ENCODE peak calls at places on chromosomes 2 and 18, in four cellular contexts. D is cardiac muscle cell, S is spleen, K is PC-3. A is an unnamed sample.
A peak's percentile ranks its signal among the peaks of the same experiment; 100 is the strongest.

GRCh38 chr2:211690736-211691135 is 847.9 kb downstream of the ERBB4 start:
- DNase-seq in D (no peak), S (no peak), K (no peak), A (no peak)

GRCh38 chr2:236298924-236299475 is 34.8 kb upstream of the ASB18 start:
- DNase-seq in D (no peak), S (no peak), K (no peak), A (no peak)

GRCh38 chr18:72086421-72086820 is 457.7 kb downstream of the CBLN2 start:
- DNase-seq in D (peak; percentile 52), S (no peak), K (peak; percentile 44), A (no peak)

GRCh38 chr2:1472350-1472749 is 59.1 kb downstream of the TPO start:
- DNase-seq in D (no peak), S (no peak), K (no peak), A (no peak)

GRCh38 chr2:217816396-217816869 is 186.4 kb downstream of the TNS1 start:
- DNase-seq in D (peak; percentile 82), S (no peak), K (no peak), A (peak; percentile 33)

GRCh38 chr2:23599691-23600090 is 214.7 kb downstream of the KLHL29 start:
- DNase-seq in D (no peak), S (peak; percentile 22), K (no peak), A (no peak)

GRCh38 chr2:108632748-108633147 is 86.5 kb upstream of the RANBP2 start:
- DNase-seq in D (no peak), S (no peak), K (no peak), A (no peak)

GRCh38 chr18:31575515-31576246 is 16.0 kb upstream of the TTR start:
- DNase-seq in D (no peak), S (no peak), K (no peak), A (no peak)

GRCh38 chr2:181462032-181462431 is 4.8 kb downstream of the ITGA4 start:
- DNase-seq in D (no peak), S (no peak), K (no peak), A (no peak)
- H3K4me3 ChIP-seq in D (no peak overlapping the region), S (peak overlapping the region; percentile 74), K (no peak overlapping the region), A (no peak overlapping the region)

DNA sequence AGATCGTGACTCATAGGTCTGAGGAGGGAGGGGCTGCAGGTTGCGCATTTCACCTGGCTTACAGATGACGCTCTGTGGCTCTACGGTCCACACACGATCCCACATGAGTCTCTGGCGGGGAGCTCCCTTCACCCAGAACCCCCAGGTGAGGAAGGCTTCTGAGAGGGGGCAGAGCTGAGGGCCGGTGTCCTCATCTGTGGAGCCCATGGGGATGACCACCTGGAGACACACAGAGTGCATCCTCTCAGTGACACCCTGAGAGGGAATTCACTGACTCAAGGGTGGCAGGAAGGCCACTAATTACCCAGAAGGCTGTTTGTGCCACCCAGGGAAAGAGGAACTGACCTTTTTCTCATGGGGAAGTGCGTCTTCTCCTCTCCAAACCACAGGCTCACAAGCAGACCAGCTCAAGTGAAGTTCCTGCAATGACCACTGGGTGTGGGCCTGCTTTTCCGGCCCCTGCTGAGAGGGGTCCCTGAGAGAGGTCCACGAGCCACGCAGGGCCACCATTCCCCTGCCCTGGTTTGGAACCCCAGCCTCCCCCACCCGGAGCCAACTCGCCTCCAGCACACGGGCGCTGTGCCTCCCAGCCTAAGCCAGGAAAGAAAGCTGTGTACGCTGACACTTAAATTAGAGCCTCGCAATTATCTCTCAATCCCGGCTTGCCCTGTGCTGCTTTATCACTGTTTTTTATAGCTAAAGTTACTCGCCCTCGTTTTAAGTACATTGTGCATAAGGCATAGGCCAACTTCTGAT is 114.1 kb downstream of the BCL11A start:
- DNase-seq in D (peak; percentile 37), S (peak; percentile 93), K (no peak), A (no peak)
- TF ChIP-seq CTCF in D (peak; percentile 57), S (peak; percentile 49), K (peak; percentile 41), A (peak; percentile 5)

GRCh38 chr18:54835944-54836343 is 7.7 kb downstream of the RAB27B start:
- DNase-seq in D (no peak), S (no peak), K (no peak), A (no peak)
- H3K4me3 ChIP-seq in D (no peak overlapping the region), S (no peak overlapping the region), K (no peak overlapping the region), A (no peak overlapping the region)

GRCh38 chr18:79381811-79382311 is 13.9 kb upstream of the NFATC1 start:
- DNase-seq in D (no peak), S (peak; percentile 67), K (no peak), A (no peak)
- TF ChIP-seq CTCF in D (no peak), S (no peak), K (no peak), A (no peak)

GRCh38 chr18:63180333-63180732 is 139.2 kb downstream of the BCL2 start:
- DNase-seq in D (no peak), S (peak; percentile 60), K (no peak), A (no peak)
- H3K4me3 ChIP-seq in D (no peak overlapping the region), S (no peak overlapping the region), K (no peak overlapping the region), A (no peak overlapping the region)

GRCh38 chr2:16072638-16073290 is 132.4 kb downstream of the MYCN start:
- DNase-seq in D (no peak), S (no peak), K (no peak), A (no peak)
- TF ChIP-seq CTCF in D (no peak), S (no peak), K (no peak), A (no peak)

GRCh38 chr2:227826563-227826962 is 12.9 kb downstream of the CCL20 start:
- DNase-seq in D (no peak), S (no peak), K (no peak), A (no peak)
- H3K4me3 ChIP-seq in D (no peak overlapping the region), S (no peak overlapping the region), K (no peak overlapping the region), A (no peak overlapping the region)

GRCh38 chr2:74104839-74105238 is 42.9 kb downstream of the BOLA3 start:
- DNase-seq in D (no peak), S (no peak), K (no peak), A (peak; percentile 7)
- TF ChIP-seq CTCF in D (no peak), S (no peak), K (peak; percentile 28), A (no peak)

GRCh38 chr2:200301953-200302628 is 4.4 kb upstream of the SPATS2L start:
- DNase-seq in D (no peak), S (no peak), K (peak; percentile 64), A (no peak)
- H3K4me3 ChIP-seq in D (no peak overlapping the region), S (no peak overlapping the region), K (peak overlapping the region; percentile 1), A (no peak overlapping the region)

A was measured in AG10803.